ENCODE peak calls at places on chromosomes 11 and 22, in six cellular contexts. X, E, T, V, Y and S are unnamed samples.

GRCh38 chr11:75174348-75174747 is 23.4 kb downstream of the SLCO2B1 start:
- DNase-seq in X (no peak), E (no peak), T (no peak), V (no peak), Y (no peak), S (no peak)

GRCh38 chr11:118002010-118002540 is 15.9 kb downstream of the IL10RA start:
- DNase-seq in X (peak), E (no peak), T (peak), V (no peak), Y (no peak), S (no peak)

GRCh38 chr11:116454020-116454645 is 318.7 kb downstream of the BUD13 start:
- DNase-seq in X (peak), E (peak), T (peak), V (peak), Y (no peak), S (peak)

GRCh38 chr22:47190276-47190956 is 428.0 kb downstream of the TBC1D22A start:
- DNase-seq in X (no peak), E (no peak), T (peak), V (no peak), Y (no peak), S (no peak)

GRCh38 chr11:129279326-129280026 is 87.4 kb upstream of the ARHGAP32 start:
- DNase-seq in X (peak), E (peak), T (peak), V (peak), Y (peak), S (peak)

GRCh38 chr22:25666308-25666707 is 75.7 kb upstream of the MYO18B start:
- DNase-seq in X (peak), E (no peak), T (peak), V (no peak), Y (peak), S (peak)

GRCh38 chr11:986270-986951 is 50.1 kb downstream of the MUC6 start:
- DNase-seq in X (no peak), E (no peak), T (peak), V (no peak), Y (no peak), S (no peak)

GRCh38 chr11:129973809-129974208 is 28.8 kb downstream of the PRDM10 start:
- DNase-seq in X (no peak), E (peak), T (peak), V (no peak), Y (no peak), S (no peak)

GRCh38 chr11:20599424-20600346 is at the start of gene SLC6A5:
- DNase-seq in X (no peak), E (peak), T (peak), V (peak), Y (peak), S (peak)

GRCh38 chr22:46810856-46811786 is 48.7 kb downstream of the TBC1D22A start:
- DNase-seq in X (no peak), E (no peak), T (no peak), V (no peak), Y (no peak), S (no peak)

GRCh38 chr22:43777204-43777671 is 34.9 kb downstream of the EFCAB6 start:
- DNase-seq in X (no peak), E (no peak), T (no peak), V (no peak), Y (no peak), S (peak)

GRCh38 chr11:75635009-75635909 is 33.6 kb downstream of the MAP6 start:
- DNase-seq in X (no peak), E (no peak), T (no peak), V (no peak), Y (no peak), S (no peak)

GRCh38 chr22:31083923-31084810 is 3.0 kb downstream of the SMTN start:
- DNase-seq in X (peak), E (no peak), T (no peak), V (peak), Y (no peak), S (no peak)

GRCh38 chr11:46738887-46739286 is 19.9 kb downstream of the F2 start:
- DNase-seq in X (peak), E (no peak), T (no peak), V (no peak), Y (no peak), S (no peak)

GRCh38 chr11:10605941-10606381 is 37.5 kb upstream of the LYVE1 start:
- DNase-seq in X (peak), E (peak), T (no peak), V (no peak), Y (peak), S (peak)

GRCh38 chr22:39243443-39244072 is 1.2 kb downstream of the PDGFB start:
- DNase-seq in X (no peak), E (no peak), T (peak), V (no peak), Y (no peak), S (no peak)

GRCh38 chr22:43796567-43796966 is 15.5 kb downstream of the EFCAB6 start:
- DNase-seq in X (no peak), E (peak), T (no peak), V (no peak), Y (no peak), S (peak)

DNA sequence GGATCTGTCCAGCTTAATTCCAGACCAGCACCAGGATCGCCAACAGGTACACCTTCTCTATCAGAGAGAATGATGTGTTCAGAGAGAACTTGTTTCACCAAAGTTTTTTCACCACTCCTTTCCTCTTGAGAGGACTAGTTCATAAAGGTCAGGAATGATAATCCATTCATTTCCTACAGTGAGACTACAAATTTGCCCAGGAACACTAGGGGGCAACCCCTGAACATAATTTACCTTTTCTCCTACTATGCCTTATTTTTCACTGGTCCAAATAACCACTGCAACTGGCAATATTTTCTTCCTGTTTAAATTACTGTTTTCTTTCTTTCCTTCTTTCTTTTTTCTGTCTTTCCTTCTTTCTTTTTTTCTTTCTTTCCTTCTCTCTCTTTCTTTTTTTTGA is 22.5 kb downstream of the CAVIN3 start:
- DNase-seq in X (no peak), E (no peak), T (no peak), V (no peak), Y (no peak), S (no peak)
- TF ChIP-seq CTCF in X (peak), E (peak), T (no peak), V (peak), Y (peak), S (peak)

GRCh38 chr11:70482529-70482917 is 84.2 kb downstream of the CTTN start:
- DNase-seq in X (no peak), E (peak), T (no peak), V (no peak), Y (peak), S (no peak)

GRCh38 chr11:70481625-70482528 is 83.5 kb downstream of the CTTN start:
- DNase-seq in X (peak), E (no peak), T (peak), V (no peak), Y (peak), S (no peak)

GRCh38 chr11:70485326-70486025 is 87.1 kb downstream of the CTTN start:
- DNase-seq in X (no peak), E (no peak), T (no peak), V (no peak), Y (no peak), S (no peak)

GRCh38 chr11:70483940-70484339 is 85.6 kb downstream of the CTTN start:
- DNase-seq in X (no peak), E (no peak), T (no peak), V (no peak), Y (no peak), S (no peak)

GRCh38 chr11:70483077-70483861 is 84.9 kb downstream of the CTTN start:
- DNase-seq in X (peak), E (peak), T (no peak), V (peak), Y (no peak), S (peak)
- TF ChIP-seq CTCF in X (no peak), E (peak), T (peak), V (peak), Y (peak), S (no peak)

GRCh38 chr22:19036523-19037273 is 85.5 kb downstream of the DGCR2 start:
- DNase-seq in X (no peak), E (no peak), T (peak), V (no peak), Y (no peak), S (no peak)
- TF ChIP-seq CTCF in X (no peak), E (peak), T (peak), V (no peak), Y (no peak), S (no peak)

GRCh38 chr11:36600155-36600554 is 2.1 kb upstream of the RAG2 start:
- DNase-seq in X (no peak), E (no peak), T (no peak), V (no peak), Y (no peak), S (no peak)

GRCh38 chr11:36605221-36606216 is 7.5 kb upstream of the RAG2 start:
- DNase-seq in X (no peak), E (no peak), T (no peak), V (peak), Y (no peak), S (no peak)

GRCh38 chr11:36598051-36598450 is at the start of gene RAG2:
- DNase-seq in X (no peak), E (no peak), T (no peak), V (no peak), Y (no peak), S (no peak)

GRCh38 chr11:36601145-36601544 is 3.1 kb upstream of the RAG2 start:
- DNase-seq in X (no peak), E (no peak), T (no peak), V (no peak), Y (no peak), S (no peak)

DNA sequence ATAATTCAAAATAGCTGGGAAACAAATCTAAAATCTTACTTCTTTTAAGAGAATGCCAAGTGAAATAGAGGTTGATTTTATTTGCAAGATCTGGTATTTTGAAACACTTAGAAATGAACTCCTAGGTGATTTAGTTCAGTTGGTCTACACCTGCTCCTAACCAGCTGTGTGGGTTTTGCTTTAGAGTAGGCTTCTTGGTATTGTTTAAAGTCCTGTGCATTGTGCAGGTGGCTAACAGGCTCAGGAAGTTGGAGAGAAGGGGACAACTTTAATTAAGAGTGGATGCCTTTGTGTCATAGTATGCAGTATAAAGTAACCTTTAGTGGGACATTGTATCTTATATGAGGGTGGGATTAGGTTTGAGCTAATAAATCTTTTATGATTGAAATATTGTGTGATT is 4.1 kb upstream of the RAG2 start:
- DNase-seq in X (no peak), E (no peak), T (no peak), V (no peak), Y (no peak), S (no peak)
- TF ChIP-seq CTCF in X (no peak), E (no peak), T (no peak), V (no peak), Y (no peak), S (no peak)

DNA sequence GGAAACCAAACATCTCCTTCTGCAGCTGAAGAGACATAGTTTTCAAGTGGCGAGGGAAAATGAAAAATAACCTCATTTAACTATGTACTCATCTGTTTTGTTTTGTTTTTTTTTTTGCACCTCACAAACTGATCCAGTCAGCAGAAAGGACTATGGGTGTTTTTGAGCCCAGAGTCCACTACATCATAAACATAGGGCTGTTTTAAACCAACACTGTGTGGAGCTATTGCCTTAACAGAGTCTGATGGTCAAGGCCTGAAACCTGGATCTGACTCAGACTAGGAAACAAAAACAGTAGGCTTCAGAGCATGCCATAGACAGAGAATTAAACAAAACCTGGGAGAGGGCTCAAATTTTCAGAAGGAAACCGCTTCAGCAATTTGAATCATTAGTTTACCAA is 99.3 kb upstream of the FSHB start:
- DNase-seq in X (no peak), E (peak), T (no peak), V (peak), Y (no peak), S (no peak)
- TF ChIP-seq CTCF in X (no peak), E (no peak), T (peak), V (peak), Y (no peak), S (no peak)

DNA sequence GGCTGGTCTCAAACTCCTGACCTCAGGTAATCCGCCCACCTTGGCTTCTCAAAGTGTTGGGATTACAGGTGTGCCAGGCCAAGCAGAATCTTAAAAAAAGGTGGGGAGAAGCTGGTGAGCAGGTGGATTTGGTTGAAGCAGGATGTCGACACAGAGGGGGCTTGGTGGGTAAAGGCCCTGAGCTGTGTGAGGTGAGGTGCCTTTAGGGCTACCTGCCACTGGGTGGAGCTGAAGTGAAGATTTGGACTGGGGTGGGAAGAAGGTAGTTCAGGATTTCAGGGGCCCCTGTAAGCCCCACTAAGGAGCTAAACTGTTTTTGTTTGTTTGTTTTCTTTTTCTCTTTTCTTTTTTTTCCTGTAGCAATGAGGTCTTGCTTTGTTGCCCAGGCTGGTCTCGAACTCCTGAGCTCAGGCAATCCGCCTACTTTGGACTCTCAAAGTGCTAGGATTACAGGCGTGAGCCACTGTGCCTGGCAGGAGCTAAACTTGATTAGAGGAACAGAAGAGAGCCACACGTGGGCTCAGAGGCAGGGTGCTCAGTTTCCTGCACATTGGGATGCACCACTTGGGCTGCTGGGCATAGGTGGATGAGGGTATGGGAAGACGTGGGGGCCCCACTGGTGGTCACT is 6.0 kb downstream of the P2RX6 start:
- DNase-seq in X (no peak), E (peak), T (no peak), V (peak), Y (no peak), S (no peak)
- TF ChIP-seq CTCF in X (no peak), E (peak), T (peak), V (peak), Y (peak), S (no peak)

DNA sequence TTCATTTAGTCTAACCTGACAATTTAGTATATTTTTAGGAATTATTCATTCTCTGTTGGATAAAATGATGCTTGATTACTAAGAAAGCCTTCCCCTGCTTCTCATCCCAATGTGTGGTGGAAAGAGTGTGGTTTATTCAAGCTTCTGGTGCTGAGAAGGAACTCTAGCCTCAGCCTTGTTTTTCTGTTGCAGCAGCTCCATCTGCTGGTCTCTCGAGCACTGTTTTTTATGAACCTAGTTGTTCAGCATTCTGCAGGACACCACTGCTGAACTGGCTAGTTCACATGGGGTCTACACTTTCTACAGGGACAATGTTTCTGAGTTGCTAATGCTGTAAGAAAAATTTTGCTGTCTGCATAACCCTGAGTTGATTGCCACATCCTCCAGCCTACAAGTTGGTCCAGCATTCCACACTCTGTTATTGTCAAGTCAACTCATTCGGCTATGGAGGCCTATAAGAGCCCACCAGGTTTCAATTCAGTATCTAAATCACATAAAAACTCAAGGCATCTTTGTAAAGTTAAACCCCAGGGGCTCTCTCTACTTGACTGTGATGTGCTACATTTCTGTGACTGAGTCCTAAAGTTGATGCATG is 14.3 kb downstream of the OR2AG2 start:
- DNase-seq in X (peak), E (peak), T (peak), V (peak), Y (peak), S (peak)
- TF ChIP-seq CTCF in X (no peak), E (peak), T (peak), V (peak), Y (peak), S (peak)